ENCODE peak calls at places on chromosomes 6 and 20, in ten cellular contexts. Y, G, L, Q, M, I, B, F, X and W are unnamed samples.

GRCh38 chr6:72984981-72985665 is 240.2 kb downstream of the KHDC1L start:
- DNase-seq in X (no peak), B (no peak), G (no peak), Q (no peak), F (no peak), M (no peak), Y (no peak), I (no peak), L (no peak), W (no peak)

GRCh38 chr6:130600880-130601341 is 226.3 kb upstream of the SMLR1 start:
- DNase-seq in L (no peak), B (peak; percentile 1), F (no peak), G (no peak), Y (no peak), I (peak; percentile 86), X (no peak), Q (peak; percentile 81), M (no peak), W (no peak)

GRCh38 chr20:36101201-36101600 is 53.3 kb upstream of the EPB41L1 start:
- DNase-seq in G (no peak), X (no peak), B (no peak), F (no peak), Q (no peak), M (no peak), L (no peak), Y (no peak), I (no peak), W (no peak)

GRCh38 chr6:105592329-105592728 is 189.4 kb upstream of the PREP start:
- DNase-seq in B (no peak), X (no peak), L (no peak), M (no peak), Y (no peak), F (no peak), Q (no peak), I (peak; percentile 77), G (no peak), W (no peak)

GRCh38 chr6:14996892-14997291 is 249.0 kb upstream of the JARID2 start:
- DNase-seq in Q (no peak), L (no peak), G (no peak), B (no peak), Y (no peak), F (no peak), X (no peak), I (no peak), M (no peak), W (no peak)

GRCh38 chr6:169620171-169621125 is 81.4 kb downstream of the WDR27 start:
- DNase-seq in I (peak; percentile 58), X (no peak), F (no peak), L (no peak), M (peak; percentile 21), G (no peak), Q (peak; percentile 50), B (peak; percentile 32), Y (no peak), W (no peak)

GRCh38 chr6:167225903-167226508 is 65.1 kb upstream of the UNC93A start:
- DNase-seq in I (no peak), Y (no peak), F (no peak), B (no peak), M (no peak), X (no peak), G (no peak), L (no peak), Q (no peak), W (no peak)

GRCh38 chr20:7703436-7703835 is 236.8 kb downstream of the HAO1 start:
- DNase-seq in G (no peak), F (no peak), Y (no peak), B (no peak), M (no peak), I (no peak), Q (no peak), L (no peak), X (no peak), W (no peak)

GRCh38 chr20:45892049-45892816 is 1.1 kb downstream of the CTSA start:
- DNase-seq in M (no peak), I (peak; percentile 72), Q (no peak), B (no peak), G (no peak), X (no peak), F (peak; percentile 68), L (no peak), Y (no peak), W (no peak)

GRCh38 chr6:137076277-137077068 is 31.7 kb upstream of the IL20RA start:
- DNase-seq in M (peak; percentile 78), L (peak; percentile 72), B (peak; percentile 60), F (peak; percentile 80), Q (peak; percentile 10), Y (peak; percentile 28), I (peak; percentile 81), G (peak; percentile 46), X (peak; percentile 66), W (peak; percentile 29)

GRCh38 chr20:21020656-21021004 is 85.5 kb downstream of the LINC00237 start:
- DNase-seq in X (peak; percentile 55), I (no peak), Y (no peak), F (no peak), Q (no peak), M (no peak), G (no peak), L (no peak), B (no peak), W (no peak)

GRCh38 chr6:7228662-7229375 is 84.2 kb downstream of the SSR1 start:
- DNase-seq in X (no peak), Q (no peak), B (no peak), I (no peak), Y (no peak), G (no peak), F (no peak), M (no peak), L (no peak), W (no peak)

GRCh38 chr6:33252758-33253157 is 18.9 kb downstream of the VPS52 start:
- DNase-seq in X (no peak), B (no peak), Q (no peak), I (peak; percentile 67), M (no peak), F (no peak), G (no peak), L (no peak), Y (no peak), W (no peak)

GRCh38 chr20:9942736-9943135 is 92.1 kb upstream of the ANKEF1 start:
- DNase-seq in L (no peak), X (no peak), B (no peak), I (peak; percentile 19), G (no peak), F (no peak), M (no peak), Q (no peak), Y (no peak), W (no peak)

GRCh38 chr20:42152570-42152969 is 534.4 kb upstream of the CHD6 start:
- DNase-seq in B (no peak), L (no peak), F (no peak), I (no peak), X (no peak), G (no peak), Y (no peak), M (no peak), Q (no peak), W (no peak)

GRCh38 chr6:7058250-7058923 is 49.4 kb upstream of the RREB1 start:
- DNase-seq in Y (peak; percentile 89), L (no peak), Q (peak; percentile 98), I (peak; percentile 93), G (no peak), F (no peak), M (peak; percentile 56), X (no peak), B (no peak), W (no peak)

GRCh38 chr6:160240691-160241084 is 17.9 kb downstream of the SLC22A2 start:
- DNase-seq in F (no peak), G (no peak), M (no peak), I (no peak), Y (no peak), Q (no peak), L (no peak), X (no peak), B (no peak), W (no peak)

GRCh38 chr6:89023591-89024441 is 56.7 kb upstream of the PNRC1 start:
- DNase-seq in L (no peak), Y (no peak), I (peak; percentile 44), X (peak; percentile 47), F (no peak), Q (no peak), B (no peak), G (no peak), M (no peak), W (no peak)

GRCh38 chr6:149938571-149939462 is 3.0 kb upstream of the ULBP2 start:
- DNase-seq in G (no peak), Q (no peak), Y (no peak), X (no peak), L (no peak), F (peak; percentile 51), I (peak; percentile 50), M (no peak), B (no peak), W (no peak)

GRCh38 chr6:153131037-153131981 is at the start of gene RGS17:
- DNase-seq in L (peak; percentile 76), M (peak; percentile 59), Y (no peak), G (peak; percentile 60), Q (no peak), X (peak; percentile 57), I (peak; percentile 91), F (peak; percentile 96), B (peak; percentile 50), W (peak; percentile 52)

GRCh38 chr20:49245921-49246740 is 26.9 kb downstream of the DDX27 start:
- DNase-seq in Q (no peak), L (peak; percentile 29), F (peak; percentile 72), M (no peak), X (no peak), B (peak; percentile 32), I (peak; percentile 76), Y (no peak), G (no peak), W (no peak)

GRCh38 chr20:43191946-43192847 is 2.5 kb upstream of the PTPRT start:
- DNase-seq in M (no peak), I (no peak), F (peak; percentile 79), B (peak; percentile 49), G (peak; percentile 24), Y (no peak), Q (no peak), X (no peak), L (peak; percentile 23), W (no peak)

GRCh38 chr6:36464233-36464632 is 21.4 kb downstream of the KCTD20 start:
- DNase-seq in Y (no peak), Q (no peak), I (no peak), L (no peak), B (no peak), F (no peak), X (no peak), M (no peak), G (no peak), W (no peak)

GRCh38 chr20:58102744-58103516 is 125.5 kb downstream of the ANKRD60 start:
- DNase-seq in B (no peak), F (no peak), X (no peak), I (peak; percentile 40), Y (no peak), M (no peak), L (no peak), Q (no peak), G (no peak), W (no peak)

GRCh38 chr6:168428052-168428829 is 12.7 kb upstream of the SMOC2 start:
- DNase-seq in Y (no peak), Q (no peak), G (no peak), X (no peak), M (no peak), L (no peak), B (no peak), F (no peak), I (no peak), W (no peak)

GRCh38 chr20:24149175-24149574 is 160.6 kb upstream of the GGTLC1 start:
- DNase-seq in X (no peak), F (no peak), L (no peak), Y (no peak), B (no peak), G (no peak), Q (no peak), M (no peak), I (peak; percentile 5), W (no peak)

GRCh38 chr6:103872683-103873082 is 987.0 kb downstream of the HACE1 start:
- DNase-seq in Y (no peak), F (no peak), M (no peak), L (no peak), B (peak; percentile 43), G (no peak), I (no peak), X (no peak), Q (no peak), W (no peak)

GRCh38 chr6:153043719-153044118 is 41.2 kb upstream of the MTRF1L start:
- DNase-seq in Q (no peak), B (no peak), I (no peak), X (no peak), L (no peak), Y (no peak), M (no peak), F (no peak), G (no peak), W (no peak)